ENCODE peak calls at places on chromosomes 4 and X, in four cellular contexts. S is activated CD4-positive, alpha-beta T cell treated with anti-CD3 and anti-CD28 coated beads, Interleukin-2, amount 50 U/mL, for 24 hours; X is A549; Y is CD4-positive, CD25-positive, alpha-beta regulatory T cell. F is an unnamed sample.
A peak's percentile ranks its signal among the peaks of the same experiment; 100 is the strongest.

GRCh38 chr4:127071443-127071842 is 561.3 kb upstream of the INTU start:
- DNase-seq in X (no peak), Y (no peak), S (no peak), F (no peak)

GRCh38 chr4:19309365-19309764 is 942.3 kb upstream of the SLIT2 start:
- DNase-seq in S (no peak), Y (no peak), X (no peak), F (no peak)

GRCh38 chr4:168751263-168752225 is 254.7 kb downstream of the PALLD start:
- DNase-seq in X (no peak), Y (no peak), S (no peak), F (no peak)

GRCh38 chr4:118732591-118733330 is 47.6 kb downstream of the METTL14 start:
- DNase-seq in X (no peak), S (no peak), Y (no peak), F (no peak)

GRCh38 chr4:32258986-32259385 is 1538.8 kb downstream of the PCDH7 start:
- DNase-seq in S (no peak), Y (no peak), X (no peak), F (no peak)

GRCh38 chr4:159787901-159788300 is 685.0 kb downstream of the RAPGEF2 start:
- DNase-seq in X (no peak), S (no peak), Y (no peak), F (no peak)

GRCh38 chr4:113773756-113774155 is 12.2 kb upstream of the CAMK2D start:
- DNase-seq in S (no peak), Y (no peak), X (no peak), F (no peak)

GRCh38 chr4:182644326-182645050 is 272.7 kb downstream of the DCTD start:
- DNase-seq in Y (no peak), S (no peak), X (no peak), F (no peak)

GRCh38 chrX:28802625-28803024 is 215.4 kb downstream of the IL1RAPL1 start:
- DNase-seq in X (no peak), S (no peak), Y (no peak), F (no peak)

GRCh38 chrX:13013353-13014110 is 30.9 kb downstream of the FAM9C start:
- DNase-seq in X (no peak), Y (peak; percentile 83), S (no peak), F (no peak)

GRCh38 chr4:123564758-123565346 is 168.3 kb downstream of the SPRY1 start:
- DNase-seq in Y (peak; percentile 69), S (no peak), X (peak; percentile 74), F (no peak)

GRCh38 chrX:150874448-150874847 is 24.0 kb downstream of the CD99L2 start:
- DNase-seq in X (no peak), S (no peak), Y (no peak), F (no peak)

GRCh38 chrX:96721398-96721797 is 36.8 kb downstream of the DIAPH2 start:
- DNase-seq in Y (no peak), X (no peak), S (no peak), F (no peak)

GRCh38 chrX:103498786-103499185 is 20.5 kb downstream of the RAB40A start:
- DNase-seq in S (no peak), Y (no peak), X (no peak), F (no peak)

GRCh38 chrX:147950352-147950751 is 30.8 kb upstream of the FMR1NB start:
- DNase-seq in S (no peak), Y (no peak), X (no peak), F (no peak)

GRCh38 chrX:39067866-39068265 is 266.6 kb downstream of the MID1IP1 start:
- DNase-seq in X (no peak), Y (no peak), S (no peak), F (no peak)

GRCh38 chrX:153662266-153662665 is 11.3 kb downstream of the PNCK start:
- DNase-seq in X (no peak), Y (peak; percentile 57), S (peak; percentile 35), F (no peak)

GRCh38 chrX:100659431-100660137 is 15.6 kb downstream of the SRPX2 start:
- DNase-seq in Y (no peak), X (no peak), S (no peak), F (no peak)

GRCh38 chrX:39772057-39772832 is 325.5 kb downstream of the BCOR start:
- DNase-seq in S (peak; percentile 22), X (no peak), Y (peak; percentile 53), F (no peak)

GRCh38 chr4:19623866-19624265 is 627.8 kb upstream of the SLIT2 start:
- DNase-seq in Y (no peak), S (no peak), X (no peak), F (no peak)

GRCh38 chrX:50812995-50813842 is 775 bp downstream of the SHROOM4 start:
- DNase-seq in X (peak; percentile 9), S (no peak), Y (no peak), F (no peak)

GRCh38 chr4:106325800-106326199 is 9.4 kb downstream of the AIMP1 start:
- DNase-seq in Y (no peak), X (no peak), S (no peak), F (no peak)

GRCh38 chr4:169971456-169972015 is 54.7 kb downstream of the MFAP3L start:
- DNase-seq in Y (no peak), S (no peak), X (no peak), F (no peak)

GRCh38 chr4:87491436-87491835 is 37.7 kb downstream of the SPARCL1 start:
- DNase-seq in S (no peak), Y (no peak), X (no peak), F (no peak)

GRCh38 chrX:153973127-153974002 is 811 bp downstream of the TMEM187 start:
- DNase-seq in X (no peak), Y (no peak), S (no peak), F (no peak)

GRCh38 chr4:145453163-145453520 is 28.5 kb upstream of the SMAD1 start:
- DNase-seq in X (no peak), Y (no peak), S (no peak), F (no peak)

GRCh38 chr4:93066746-93067145 is 761.8 kb upstream of the ATOH1 start:
- DNase-seq in Y (no peak), X (no peak), S (no peak), F (no peak)

GRCh38 chr4:183185018-183185417 is 86.0 kb downstream of the WWC2 start:
- DNase-seq in X (no peak), Y (peak; percentile 2), S (no peak), F (no peak)

GRCh38 chrX:45400380-45400779 is 199.7 kb upstream of the DIPK2B start:
- DNase-seq in Y (no peak), S (no peak), X (no peak), F (no peak)

GRCh38 chrX:107483976-107484726 is 34.7 kb downstream of the FRMPD3 start:
- DNase-seq in Y (no peak), S (no peak), X (no peak), F (no peak)

GRCh38 chrX:123581586-123581985 is 151.3 kb downstream of the THOC2 start:
- DNase-seq in X (no peak), S (no peak), Y (no peak), F (no peak)

GRCh38 chr4:112063260-112063659 is 82.0 kb upstream of the FAM241A start:
- DNase-seq in X (no peak), Y (no peak), S (no peak), F (no peak)

GRCh38 chr4:84258905-84259830 is 239.9 kb downstream of the NKX6-1 start:
- DNase-seq in S (no peak), X (peak; percentile 1), Y (peak; percentile 7), F (no peak)